ENCODE peak calls at places on chromosomes 7 and 10, in eight cellular contexts. M, P, E, J, V, Q, F and D are unnamed samples.

GRCh38 chr10:18737236-18737635 is 78.0 kb downstream of the ARL5B start:
- DNase-seq in M (peak), P (peak), E (no peak), J (no peak), V (no peak), Q (no peak), F (peak), D (no peak)

GRCh38 chr10:73433538-73433867 is at the start of gene MSS51:
- DNase-seq in M (no peak), P (no peak), E (no peak), J (peak), V (no peak), Q (no peak), F (no peak), D (no peak)

GRCh38 chr7:46969303-46970130 is 612.4 kb downstream of the TNS3 start:
- DNase-seq in M (peak), P (peak), E (no peak), J (no peak), V (no peak), Q (no peak), F (peak), D (no peak)

GRCh38 chr10:124176309-124177179 is 83.1 kb upstream of the CHST15 start:
- DNase-seq in M (no peak), P (peak), E (no peak), J (no peak), V (no peak), Q (no peak), F (no peak), D (no peak)

GRCh38 chr7:17150018-17150417 is 148.4 kb upstream of the AHR start:
- DNase-seq in M (no peak), P (no peak), E (no peak), J (no peak), V (no peak), Q (no peak), F (no peak), D (no peak)

GRCh38 chr7:27834179-27834921 is 94.4 kb downstream of the TAX1BP1 start:
- DNase-seq in M (no peak), P (no peak), E (no peak), J (no peak), V (no peak), Q (no peak), F (no peak), D (no peak)

GRCh38 chr10:74822101-74822500 is 4.3 kb upstream of the KAT6B start:
- DNase-seq in M (no peak), P (peak), E (no peak), J (no peak), V (no peak), Q (no peak), F (no peak), D (no peak)

GRCh38 chr7:43517464-43517863 is 65.4 kb upstream of the STK17A start:
- DNase-seq in M (no peak), P (no peak), E (no peak), J (no peak), V (no peak), Q (no peak), F (no peak), D (no peak)

GRCh38 chr7:111863269-111863668 is 301.0 kb upstream of the IMMP2L start:
- DNase-seq in M (no peak), P (no peak), E (no peak), J (no peak), V (no peak), Q (no peak), F (no peak), D (no peak)

GRCh38 chr10:2949948-2950354 is 117.4 kb upstream of the PFKP start:
- DNase-seq in M (no peak), P (peak), E (no peak), J (no peak), V (no peak), Q (no peak), F (peak), D (no peak)

GRCh38 chr10:112475565-112476233 is 28.7 kb downstream of the VTI1A start:
- DNase-seq in M (peak), P (peak), E (no peak), J (no peak), V (no peak), Q (no peak), F (peak), D (no peak)

GRCh38 chr7:28347462-28347861 is 64.9 kb upstream of the CREB5 start:
- DNase-seq in M (peak), P (peak), E (no peak), J (no peak), V (peak), Q (no peak), F (no peak), D (peak)

GRCh38 chr10:73529089-73529832 is 33.4 kb upstream of the PPP3CB start:
- DNase-seq in M (peak), P (peak), E (no peak), J (peak), V (peak), Q (peak), F (peak), D (peak)

GRCh38 chr10:110498087-110498981 is 627 bp downstream of the DUSP5 start:
- DNase-seq in M (peak), P (peak), E (peak), J (peak), V (no peak), Q (peak), F (peak), D (no peak)

GRCh38 chr10:129971381-129972144 is 7.5 kb upstream of the EBF3 start:
- DNase-seq in M (peak), P (peak), E (no peak), J (peak), V (no peak), Q (peak), F (no peak), D (no peak)

GRCh38 chr7:113922049-113922448 is 3.2 kb upstream of the PPP1R3A start:
- DNase-seq in M (no peak), P (no peak), E (no peak), J (no peak), V (no peak), Q (no peak), F (no peak), D (no peak)

GRCh38 chr10:99345350-99345749 is 16.2 kb downstream of the CNNM1 start:
- DNase-seq in M (peak), P (peak), E (no peak), J (no peak), V (no peak), Q (no peak), F (peak), D (no peak)

GRCh38 chr7:106062006-106062405 is 50.1 kb downstream of the SYPL1 start:
- DNase-seq in M (no peak), P (no peak), E (no peak), J (no peak), V (no peak), Q (no peak), F (no peak), D (no peak)

GRCh38 chr7:72504057-72504456 is 91.9 kb upstream of the CALN1 start:
- DNase-seq in M (no peak), P (no peak), E (no peak), J (no peak), V (no peak), Q (no peak), F (no peak), D (no peak)

GRCh38 chr10:114367676-114368391 is 36.5 kb downstream of the AFAP1L2 start:
- DNase-seq in M (no peak), P (no peak), E (no peak), J (no peak), V (no peak), Q (no peak), F (no peak), D (no peak)

GRCh38 chr7:3981281-3981680 is 680.2 kb downstream of the SDK1 start:
- DNase-seq in M (no peak), P (no peak), E (no peak), J (no peak), V (no peak), Q (no peak), F (no peak), D (no peak)

GRCh38 chr10:133257489-133258065 is 19.1 kb downstream of the ADAM8 start:
- DNase-seq in M (peak), P (peak), E (no peak), J (peak), V (no peak), Q (peak), F (peak), D (no peak)

GRCh38 chr10:71757450-71757918 is 15.8 kb downstream of the VSIR start:
- DNase-seq in M (no peak), P (no peak), E (no peak), J (peak), V (no peak), Q (no peak), F (no peak), D (no peak)

GRCh38 chr7:94675356-94675755 is 19.4 kb upstream of the SGCE start:
- DNase-seq in M (no peak), P (no peak), E (no peak), J (no peak), V (no peak), Q (no peak), F (no peak), D (no peak)

GRCh38 chr10:46079831-46080585 is 33.9 kb upstream of the MSMB start:
- DNase-seq in M (peak), P (no peak), E (no peak), J (no peak), V (no peak), Q (no peak), F (no peak), D (no peak)

GRCh38 chr10:62433181-62433692 is 59.1 kb downstream of the ZNF365 start:
- DNase-seq in M (peak), P (peak), E (peak), J (no peak), V (peak), Q (peak), F (peak), D (peak)

GRCh38 chr7:130989006-130989795 is 255.2 kb upstream of the KLF14 start:
- DNase-seq in M (no peak), P (no peak), E (no peak), J (no peak), V (no peak), Q (no peak), F (no peak), D (no peak)

GRCh38 chr10:124733566-124734245 is 10.5 kb downstream of the FAM53B start:
- DNase-seq in M (peak), P (no peak), E (no peak), J (no peak), V (no peak), Q (no peak), F (no peak), D (no peak)

GRCh38 chr10:16780338-16780880 is 36.8 kb downstream of the RSU1 start:
- DNase-seq in M (no peak), P (no peak), E (no peak), J (no peak), V (no peak), Q (no peak), F (no peak), D (no peak)

GRCh38 chr7:132228240-132228639 is 348.0 kb downstream of the PLXNA4 start:
- DNase-seq in M (no peak), P (no peak), E (no peak), J (no peak), V (no peak), Q (no peak), F (no peak), D (no peak)

GRCh38 chr10:117804470-117805011 is 242.2 kb downstream of the RAB11FIP2 start:
- DNase-seq in M (no peak), P (no peak), E (no peak), J (peak), V (no peak), Q (no peak), F (no peak), D (no peak)

GRCh38 chr10:26721561-26721960 is 24.1 kb downstream of the PDSS1 start:
- DNase-seq in M (no peak), P (no peak), E (no peak), J (no peak), V (no peak), Q (no peak), F (no peak), D (no peak)

GRCh38 chr7:139571190-139571589 is 47.7 kb downstream of the CLEC2L start:
- DNase-seq in M (no peak), P (no peak), E (no peak), J (no peak), V (no peak), Q (no peak), F (no peak), D (no peak)

GRCh38 chr10:121416071-121416470 is 182.2 kb downstream of the FGFR2 start:
- DNase-seq in M (no peak), P (no peak), E (no peak), J (no peak), V (no peak), Q (no peak), F (no peak), D (no peak)

GRCh38 chr10:116767235-116767634 is 24.9 kb upstream of the HSPA12A start:
- DNase-seq in M (peak), P (peak), E (peak), J (no peak), V (no peak), Q (no peak), F (no peak), D (no peak)

GRCh38 chr7:48868916-48869315 is 55.4 kb upstream of the CDC14C start:
- DNase-seq in M (no peak), P (no peak), E (no peak), J (no peak), V (no peak), Q (no peak), F (no peak), D (no peak)

GRCh38 chr10:6002809-6003500 is 25.6 kb upstream of the IL15RA start:
- DNase-seq in M (no peak), P (no peak), E (no peak), J (no peak), V (no peak), Q (no peak), F (no peak), D (no peak)
- TF ChIP-seq CTCF in M (no peak), P (no peak), E (no peak), J (no peak), V (no peak), Q (no peak), F (no peak), D (no peak)

GRCh38 chr7:150842716-150843115 is 9.6 kb upstream of the AOC1 start:
- DNase-seq in M (no peak), P (no peak), E (no peak), J (no peak), V (no peak), Q (no peak), F (no peak), D (no peak)
- TF ChIP-seq CTCF in M (no peak), P (no peak), E (no peak), J (no peak), V (no peak), Q (no peak), F (no peak), D (no peak)

GRCh38 chr7:81774496-81774895 is 4.6 kb upstream of the HGF start:
- DNase-seq in M (no peak), P (no peak), E (no peak), J (no peak), V (no peak), Q (no peak), F (no peak), D (no peak)

GRCh38 chr7:81770823-81771222 is 976 bp upstream of the HGF start:
- DNase-seq in M (no peak), P (peak), E (no peak), J (no peak), V (no peak), Q (no peak), F (no peak), D (no peak)

GRCh38 chr7:81767883-81768282 is 2.0 kb downstream of the HGF start:
- DNase-seq in M (peak), P (peak), E (no peak), J (no peak), V (no peak), Q (no peak), F (no peak), D (no peak)

GRCh38 chr7:81768951-81769778 is 682 bp downstream of the HGF start:
- DNase-seq in M (peak), P (peak), E (no peak), J (no peak), V (no peak), Q (no peak), F (no peak), D (no peak)

GRCh38 chr7:81769891-81770818 is at the start of gene HGF:
- DNase-seq in M (peak), P (peak), E (peak), J (peak), V (peak), Q (peak), F (peak), D (peak)
- TF ChIP-seq CTCF in M (peak), P (peak), E (peak), J (no peak), V (peak), Q (peak), F (peak), D (peak)

GRCh38 chr10:10824611-10825148 is 193.0 kb upstream of the CELF2 start:
- DNase-seq in M (peak), P (peak), E (no peak), J (no peak), V (no peak), Q (peak), F (peak), D (peak)
- TF ChIP-seq CTCF in M (no peak), P (no peak), E (no peak), J (no peak), V (no peak), Q (no peak), F (no peak), D (no peak)

GRCh38 chr10:81820418-81820817 is 54.6 kb upstream of the NRG3 start:
- DNase-seq in M (no peak), P (peak), E (no peak), J (peak), V (no peak), Q (no peak), F (no peak), D (no peak)
- TF ChIP-seq CTCF in M (no peak), P (peak), E (no peak), J (peak), V (no peak), Q (no peak), F (no peak), D (no peak)